ENCODE peak calls at places on chromosomes 7 and 10, in ten cellular contexts. S, K, B, W, G, F, T, D, J and V are unnamed samples.

GRCh38 chr7:4299431-4299830 is 382.7 kb upstream of the FOXK1 start:
- DNase-seq in S (no peak), K (no peak), B (no peak), W (no peak), G (no peak), F (no peak), T (no peak), D (no peak), J (no peak), V (no peak)

GRCh38 chr7:129796186-129796775 is 156.5 kb downstream of the UBE2H start:
- DNase-seq in S (no peak), K (no peak), B (no peak), W (no peak), G (no peak), F (no peak), T (no peak), D (no peak), J (no peak), V (no peak)

GRCh38 chr10:96292971-96293909 is 11.0 kb upstream of the DNTT start:
- DNase-seq in S (peak), K (no peak), B (peak), W (peak), G (no peak), F (no peak), T (peak), D (no peak), J (peak), V (no peak)

GRCh38 chr7:24962418-24962962 is 17.5 kb downstream of the OSBPL3 start:
- DNase-seq in S (no peak), K (no peak), B (no peak), W (no peak), G (no peak), F (no peak), T (no peak), D (no peak), J (no peak), V (no peak)

GRCh38 chr7:81094952-81095351 is 176.1 kb upstream of the SEMA3C start:
- DNase-seq in S (no peak), K (no peak), B (no peak), W (no peak), G (no peak), F (no peak), T (no peak), D (no peak), J (no peak), V (no peak)

GRCh38 chr10:43926371-43926770 is 277.7 kb upstream of the ZNF32 start:
- DNase-seq in S (no peak), K (no peak), B (no peak), W (no peak), G (no peak), F (no peak), T (no peak), D (no peak), J (no peak), V (no peak)

GRCh38 chr7:18400281-18400680 is 95.3 kb upstream of the HDAC9 start:
- DNase-seq in S (no peak), K (no peak), B (peak), W (no peak), G (no peak), F (no peak), T (no peak), D (no peak), J (no peak), V (no peak)

GRCh38 chr10:74292871-74293427 is 141.9 kb downstream of the ADK start:
- DNase-seq in S (peak), K (no peak), B (peak), W (peak), G (no peak), F (no peak), T (no peak), D (no peak), J (peak), V (no peak)

GRCh38 chr10:71779641-71780040 is 6.3 kb upstream of the VSIR start:
- DNase-seq in S (no peak), K (no peak), B (no peak), W (no peak), G (no peak), F (no peak), T (no peak), D (no peak), J (no peak), V (no peak)

GRCh38 chr7:113856010-113856409 is 62.8 kb downstream of the PPP1R3A start:
- DNase-seq in S (no peak), K (no peak), B (no peak), W (no peak), G (no peak), F (no peak), T (no peak), D (no peak), J (no peak), V (no peak)

GRCh38 chr7:30335763-30336487 is 51.5 kb downstream of the ZNRF2 start:
- DNase-seq in S (no peak), K (no peak), B (no peak), W (no peak), G (no peak), F (no peak), T (no peak), D (no peak), J (no peak), V (no peak)

GRCh38 chr10:10897400-10897799 is 120.3 kb upstream of the CELF2 start:
- DNase-seq in S (no peak), K (no peak), B (peak), W (no peak), G (no peak), F (no peak), T (no peak), D (no peak), J (no peak), V (no peak)

GRCh38 chr7:143514487-143514886 is 36.8 kb downstream of the TAS2R41 start:
- DNase-seq in S (no peak), K (no peak), B (no peak), W (no peak), G (no peak), F (no peak), T (no peak), D (no peak), J (no peak), V (no peak)

GRCh38 chr10:88986549-88987242 is 3.9 kb upstream of the FAS start:
- DNase-seq in S (peak), K (no peak), B (peak), W (peak), G (no peak), F (no peak), T (peak), D (no peak), J (peak), V (no peak)

GRCh38 chr10:69576334-69577011 is 3.3 kb upstream of the NEUROG3 start:
- DNase-seq in S (no peak), K (no peak), B (peak), W (peak), G (no peak), F (no peak), T (no peak), D (no peak), J (no peak), V (no peak)

GRCh38 chr7:28708458-28708951 is 249.6 kb downstream of the TRIL start:
- DNase-seq in S (no peak), K (no peak), B (no peak), W (peak), G (no peak), F (no peak), T (no peak), D (no peak), J (no peak), V (no peak)

GRCh38 chr7:43112941-43113621 is 634 bp downstream of the HECW1 start:
- DNase-seq in S (peak), K (no peak), B (peak), W (peak), G (peak), F (peak), T (peak), D (no peak), J (peak), V (peak)

GRCh38 chr7:150727381-150727780 is 9.8 kb upstream of the GIMAP5 start:
- DNase-seq in S (no peak), K (no peak), B (no peak), W (no peak), G (no peak), F (no peak), T (no peak), D (no peak), J (no peak), V (no peak)

GRCh38 chr7:110205899-110206298 is 885.0 kb upstream of the LRRN3 start:
- DNase-seq in S (no peak), K (no peak), B (no peak), W (no peak), G (no peak), F (no peak), T (no peak), D (no peak), J (no peak), V (no peak)

GRCh38 chr7:32774411-32774970 is 117.1 kb downstream of the KBTBD2 start:
- DNase-seq in S (no peak), K (no peak), B (peak), W (no peak), G (no peak), F (no peak), T (no peak), D (no peak), J (no peak), V (no peak)

GRCh38 chr10:85187047-85187446 is 858.7 kb downstream of the CCSER2 start:
- DNase-seq in S (no peak), K (no peak), B (no peak), W (no peak), G (no peak), F (no peak), T (no peak), D (no peak), J (no peak), V (no peak)

GRCh38 chr10:106111241-106111640 is 1053.3 kb downstream of the SORCS1 start:
- DNase-seq in S (peak), K (no peak), B (peak), W (no peak), G (no peak), F (no peak), T (no peak), D (no peak), J (peak), V (no peak)

GRCh38 chr7:98213874-98214810 is 2.9 kb downstream of the BHLHA15 start:
- DNase-seq in S (no peak), K (no peak), B (no peak), W (no peak), G (no peak), F (peak), T (peak), D (no peak), J (no peak), V (peak)

GRCh38 chr10:35011771-35012191 is 78.4 kb downstream of the CUL2 start:
- DNase-seq in S (peak), K (no peak), B (peak), W (peak), G (no peak), F (no peak), T (no peak), D (no peak), J (no peak), V (no peak)

GRCh38 chr10:91347529-91347928 is 62.6 kb upstream of the HECTD2 start:
- DNase-seq in S (no peak), K (no peak), B (peak), W (no peak), G (no peak), F (no peak), T (no peak), D (no peak), J (no peak), V (no peak)

GRCh38 chr10:51405580-51406367 is 293.6 kb downstream of the CSTF2T start:
- DNase-seq in S (peak), K (no peak), B (peak), W (no peak), G (no peak), F (no peak), T (no peak), D (no peak), J (peak), V (no peak)

GRCh38 chr7:148356303-148356702 is 234.3 kb upstream of the C7orf33 start:
- DNase-seq in S (peak), K (no peak), B (no peak), W (no peak), G (peak), F (no peak), T (no peak), D (no peak), J (peak), V (peak)

GRCh38 chr7:77458786-77459185 is 42.6 kb upstream of the GSAP start:
- DNase-seq in S (peak), K (no peak), B (peak), W (no peak), G (no peak), F (no peak), T (no peak), D (no peak), J (no peak), V (no peak)

GRCh38 chr7:150955519-150956394 is 22.4 kb downstream of the KCNH2 start:
- DNase-seq in S (no peak), K (no peak), B (peak), W (no peak), G (peak), F (no peak), T (peak), D (no peak), J (no peak), V (peak)

GRCh38 chr10:131433566-131433965 is 122.0 kb upstream of the TCERG1L start:
- DNase-seq in S (no peak), K (no peak), B (no peak), W (no peak), G (no peak), F (no peak), T (peak), D (no peak), J (no peak), V (peak)

GRCh38 chr7:28298870-28299484 is 113.3 kb upstream of the CREB5 start:
- DNase-seq in S (peak), K (no peak), B (peak), W (peak), G (peak), F (no peak), T (peak), D (no peak), J (peak), V (no peak)

GRCh38 chr7:53811555-53812079 is 730.6 kb upstream of the VSTM2A start:
- DNase-seq in S (no peak), K (no peak), B (no peak), W (no peak), G (no peak), F (no peak), T (no peak), D (no peak), J (no peak), V (peak)

GRCh38 chr7:139909379-139910050 is 80.5 kb downstream of the TBXAS1 start:
- DNase-seq in S (peak), K (no peak), B (peak), W (peak), G (no peak), F (no peak), T (no peak), D (no peak), J (peak), V (peak)

GRCh38 chr7:24910551-24911212 is 69.3 kb downstream of the OSBPL3 start:
- DNase-seq in S (no peak), K (no peak), B (no peak), W (no peak), G (no peak), F (no peak), T (no peak), D (no peak), J (no peak), V (no peak)

GRCh38 chr10:77056650-77057049 is 581.0 kb downstream of the KCNMA1 start:
- DNase-seq in S (no peak), K (no peak), B (no peak), W (no peak), G (no peak), F (no peak), T (no peak), D (no peak), J (no peak), V (no peak)

GRCh38 chr10:27621441-27621840 is 117.3 kb downstream of the RAB18 start:
- DNase-seq in S (no peak), K (no peak), B (no peak), W (no peak), G (no peak), F (no peak), T (no peak), D (no peak), J (no peak), V (no peak)

GRCh38 chr7:94064541-94065191 is 60.5 kb upstream of the BET1 start:
- DNase-seq in S (peak), K (no peak), B (peak), W (no peak), G (no peak), F (no peak), T (no peak), D (no peak), J (peak), V (no peak)

GRCh38 chr10:20892011-20892585 is 5.0 kb downstream of the NEBL start:
- DNase-seq in S (peak), K (no peak), B (no peak), W (no peak), G (no peak), F (no peak), T (no peak), D (no peak), J (peak), V (no peak)

GRCh38 chr10:113612154-113612553 is 51.7 kb downstream of the NRAP start:
- DNase-seq in S (no peak), K (no peak), B (no peak), W (no peak), G (no peak), F (no peak), T (no peak), D (no peak), J (no peak), V (peak)
- H3K4me3 ChIP-seq in S (no peak), K (no peak), B (no peak), W (no peak), G (no peak), F (no peak), T (no peak), D (no peak), J (no peak), V (no peak)

GRCh38 chr10:132574783-132575319 is 37.3 kb downstream of the INPP5A start:
- DNase-seq in S (peak), K (no peak), B (peak), W (peak), G (no peak), F (no peak), T (no peak), D (no peak), J (peak), V (peak)
- H3K4me3 ChIP-seq in S (no peak), K (peak), B (no peak), W (no peak), G (no peak), F (no peak), T (no peak), D (no peak), J (no peak), V (no peak)

GRCh38 chr7:1649751-1650326 is 20.2 kb upstream of the ELFN1 start:
- DNase-seq in S (no peak), K (no peak), B (no peak), W (no peak), G (no peak), F (no peak), T (no peak), D (no peak), J (no peak), V (no peak)

GRCh38 chr7:1650363-1651030 is 19.6 kb upstream of the ELFN1 start:
- DNase-seq in S (no peak), K (no peak), B (no peak), W (no peak), G (no peak), F (no peak), T (no peak), D (no peak), J (no peak), V (peak)

GRCh38 chr7:1646957-1647891 is 22.9 kb upstream of the ELFN1 start:
- DNase-seq in S (peak), K (peak), B (no peak), W (no peak), G (no peak), F (no peak), T (peak), D (no peak), J (peak), V (peak)

GRCh38 chr7:1646391-1646790 is 23.7 kb upstream of the ELFN1 start:
- DNase-seq in S (no peak), K (no peak), B (no peak), W (no peak), G (no peak), F (no peak), T (no peak), D (no peak), J (no peak), V (no peak)

DNA sequence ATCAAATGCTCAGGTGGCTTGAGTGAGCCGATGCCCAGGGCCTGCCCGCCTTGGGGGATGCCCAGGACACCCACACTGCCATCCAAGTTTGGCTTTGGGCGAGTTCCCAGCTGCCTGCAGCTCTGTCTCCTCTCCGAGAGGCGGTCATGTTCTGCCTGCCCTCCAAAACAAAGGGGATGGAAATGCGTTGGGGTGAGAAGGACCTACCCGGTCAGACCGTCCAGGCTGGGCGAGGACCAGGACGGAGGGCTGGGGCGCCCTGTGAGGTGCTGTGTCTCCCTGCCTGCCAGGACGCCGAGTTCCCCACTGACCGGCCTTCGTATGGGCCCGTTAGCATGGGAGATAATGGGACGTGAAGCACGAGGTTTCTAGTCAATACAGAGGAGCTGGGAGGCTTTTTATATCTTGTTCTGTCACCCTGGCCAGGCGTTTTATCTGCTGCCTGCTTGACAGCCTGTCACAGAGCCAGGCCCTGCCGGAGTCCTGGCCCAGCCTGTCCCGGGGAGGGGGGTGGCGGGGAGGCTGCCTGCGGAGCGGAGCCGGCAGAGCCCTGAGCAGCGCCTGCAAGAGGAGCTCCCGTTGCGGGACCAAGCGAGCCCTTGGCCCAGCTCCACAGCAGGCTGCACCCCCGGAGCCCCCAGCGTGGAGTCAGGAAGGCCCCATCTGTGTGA is 22.0 kb upstream of the ELFN1 start:
- DNase-seq in S (peak), K (no peak), B (no peak), W (no peak), G (no peak), F (no peak), T (peak), D (no peak), J (peak), V (peak)
- H3K4me3 ChIP-seq in S (no peak), K (peak), B (no peak), W (no peak), G (no peak), F (no peak), T (peak), D (no peak), J (no peak), V (no peak)

GRCh38 chr10:124640538-124641231 is 103.5 kb downstream of the FAM53B start:
- DNase-seq in S (peak), K (no peak), B (no peak), W (no peak), G (peak), F (no peak), T (no peak), D (no peak), J (no peak), V (peak)

GRCh38 chr10:124639206-124639605 is 105.0 kb downstream of the FAM53B start:
- DNase-seq in S (no peak), K (no peak), B (no peak), W (no peak), G (no peak), F (no peak), T (no peak), D (no peak), J (no peak), V (peak)

GRCh38 chr10:124641282-124642075 is 102.7 kb downstream of the FAM53B start:
- DNase-seq in S (peak), K (no peak), B (peak), W (peak), G (peak), F (no peak), T (no peak), D (peak), J (peak), V (peak)

GRCh38 chr10:124640056-124640455 is 104.1 kb downstream of the FAM53B start:
- DNase-seq in S (no peak), K (no peak), B (no peak), W (no peak), G (no peak), F (no peak), T (no peak), D (no peak), J (no peak), V (peak)

DNA sequence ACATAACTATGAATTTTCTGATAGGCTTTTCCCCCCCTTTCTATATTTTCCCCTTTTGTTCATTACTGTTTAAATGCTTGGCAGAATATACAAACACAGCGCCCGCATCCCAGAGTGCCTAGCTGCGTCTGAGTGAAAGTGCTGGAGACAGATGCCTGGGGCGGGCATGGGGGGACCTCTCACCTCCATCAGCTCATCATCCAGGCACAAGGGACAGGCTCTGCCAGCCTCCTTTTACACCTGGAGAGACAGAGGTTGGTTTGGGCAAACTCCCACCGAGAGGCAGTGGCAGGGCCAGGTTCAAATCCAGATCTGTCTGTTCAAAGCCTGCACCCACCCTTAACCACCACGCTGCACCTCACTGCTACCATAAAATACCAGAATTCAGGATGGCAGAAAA is 104.5 kb downstream of the FAM53B start:
- DNase-seq in S (no peak), K (no peak), B (no peak), W (no peak), G (no peak), F (no peak), T (no peak), D (no peak), J (no peak), V (no peak)
- H3K4me3 ChIP-seq in S (no peak), K (no peak), B (no peak), W (no peak), G (no peak), F (no peak), T (no peak), D (no peak), J (no peak), V (no peak)